ENCODE peak calls at places on chromosomes 11 and 22, in six cellular contexts. S, A, U, B, H and G are unnamed samples.

GRCh38 chr22:46044718-46045458 is 67.9 kb upstream of the WNT7B start:
- DNase-seq in S (peak; percentile 66), A (peak; percentile 64), U (peak; percentile 76), B (no peak), H (peak; percentile 50), G (peak; percentile 72)

GRCh38 chr22:27110985-27111451 is 453.6 kb downstream of the MIAT start:
- DNase-seq in S (no peak), A (no peak), U (no peak), B (no peak), H (no peak), G (no peak)

GRCh38 chr11:103936059-103936458 is 100.4 kb upstream of the DDI1 start:
- DNase-seq in S (no peak), A (no peak), U (no peak), B (no peak), H (no peak), G (no peak)

GRCh38 chr11:110525883-110526282 is 96.1 kb downstream of the FDX1 start:
- DNase-seq in S (no peak), A (no peak), U (no peak), B (peak; percentile 48), H (no peak), G (no peak)

GRCh38 chr22:43078522-43078921 is 10.7 kb downstream of the TTLL1 start:
- DNase-seq in S (no peak), A (no peak), U (no peak), B (no peak), H (no peak), G (no peak)

GRCh38 chr11:36237341-36237740 is 51.9 kb downstream of the COMMD9 start:
- DNase-seq in S (no peak), A (no peak), U (no peak), B (no peak), H (no peak), G (no peak)

GRCh38 chr11:119483341-119483880 is 60.4 kb upstream of the THY1 start:
- DNase-seq in S (peak; percentile 39), A (no peak), U (no peak), B (no peak), H (peak; percentile 15), G (no peak)

GRCh38 chr11:112588252-112588668 is 327.6 kb upstream of the PLET1 start:
- DNase-seq in S (no peak), A (peak; percentile 76), U (no peak), B (peak; percentile 35), H (peak; percentile 61), G (peak; percentile 88)

GRCh38 chr11:131666617-131667016 is 296.2 kb downstream of the NTM start:
- DNase-seq in S (no peak), A (no peak), U (no peak), B (no peak), H (no peak), G (peak; percentile 30)

GRCh38 chr22:42769574-42770447 is 49.1 kb upstream of the A4GALT start:
- DNase-seq in S (no peak), A (peak; percentile 77), U (no peak), B (peak; percentile 49), H (peak; percentile 90), G (peak; percentile 85)

GRCh38 chr11:65891180-65892136 is 985 bp downstream of the CCDC85B start:
- DNase-seq in S (peak; percentile 72), A (peak; percentile 79), U (no peak), B (no peak), H (no peak), G (peak; percentile 81)

GRCh38 chr11:11584446-11584810 is 37.4 kb downstream of the GALNT18 start:
- DNase-seq in S (peak; percentile 3), A (no peak), U (no peak), B (no peak), H (no peak), G (no peak)

GRCh38 chr11:94933225-94934130 is 39.9 kb downstream of the CWC15 start:
- DNase-seq in S (no peak), A (peak; percentile 53), U (no peak), B (no peak), H (no peak), G (peak; percentile 79)

GRCh38 chr11:122707111-122707510 is 51.6 kb downstream of the UBASH3B start:
- DNase-seq in S (no peak), A (no peak), U (no peak), B (no peak), H (no peak), G (no peak)

GRCh38 chr11:3837793-3838192 is 3.0 kb downstream of the RHOG start:
- DNase-seq in S (no peak), A (peak; percentile 67), U (peak; percentile 65), B (no peak), H (peak; percentile 36), G (peak; percentile 76)

GRCh38 chr11:34651551-34651950 is 30.7 kb downstream of the EHF start:
- DNase-seq in S (no peak), A (no peak), U (no peak), B (no peak), H (no peak), G (no peak)

GRCh38 chr22:28438183-28438778 is 241.4 kb downstream of the TTC28 start:
- DNase-seq in S (no peak), A (no peak), U (no peak), B (no peak), H (no peak), G (no peak)

GRCh38 chr11:36672815-36673450 is 74.9 kb upstream of the RAG2 start:
- DNase-seq in S (no peak), A (no peak), U (no peak), B (no peak), H (no peak), G (no peak)

GRCh38 chr11:73980001-73980960 is 2.4 kb downstream of the UCP2 start:
- DNase-seq in S (no peak), A (peak; percentile 45), U (peak; percentile 57), B (no peak), H (peak; percentile 80), G (peak; percentile 63)

GRCh38 chr11:73981051-73981805 is 1.4 kb downstream of the UCP2 start:
- DNase-seq in S (no peak), A (no peak), U (peak; percentile 24), B (no peak), H (no peak), G (peak; percentile 39)

GRCh38 chr11:73977856-73978519 is 4.7 kb downstream of the UCP2 start:
- DNase-seq in S (no peak), A (no peak), U (peak; percentile 34), B (no peak), H (no peak), G (peak; percentile 33)

GRCh38 chr11:73976451-73977151 is 6.0 kb downstream of the UCP2 start:
- DNase-seq in S (no peak), A (no peak), U (peak; percentile 37), B (no peak), H (no peak), G (peak; percentile 56)

DNA sequence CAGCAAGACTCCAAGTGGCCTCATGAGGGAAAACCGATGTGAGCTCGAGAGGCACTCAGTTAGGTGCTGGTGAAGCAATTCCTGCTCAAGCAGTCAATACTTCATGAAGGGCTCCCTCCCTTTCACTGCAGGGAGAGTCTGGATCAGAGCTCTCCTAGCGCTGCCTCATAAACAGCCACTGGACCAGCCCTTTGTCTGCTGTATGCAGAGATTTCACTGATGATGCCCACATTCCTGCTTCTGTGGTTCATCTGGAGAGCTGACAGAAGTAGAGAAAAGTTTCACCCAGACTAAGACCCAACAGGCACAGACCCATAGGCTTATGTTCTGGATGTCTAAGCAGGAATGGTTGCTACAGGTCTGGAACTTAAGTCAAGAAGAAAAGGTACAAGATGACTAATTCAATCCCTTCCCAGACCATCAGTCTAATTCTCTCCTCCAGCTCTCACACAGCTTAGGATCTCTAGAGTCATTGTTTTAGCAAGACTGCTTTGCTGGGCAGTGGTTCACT is 4.0 kb downstream of the UCP2 start:
- DNase-seq in S (no peak), A (no peak), U (peak; percentile 1), B (no peak), H (no peak), G (no peak)
- TF ChIP-seq POLR2A in S (no peak), A (no peak), U (no peak), B (no peak), H (no peak), G (no peak)

DNA sequence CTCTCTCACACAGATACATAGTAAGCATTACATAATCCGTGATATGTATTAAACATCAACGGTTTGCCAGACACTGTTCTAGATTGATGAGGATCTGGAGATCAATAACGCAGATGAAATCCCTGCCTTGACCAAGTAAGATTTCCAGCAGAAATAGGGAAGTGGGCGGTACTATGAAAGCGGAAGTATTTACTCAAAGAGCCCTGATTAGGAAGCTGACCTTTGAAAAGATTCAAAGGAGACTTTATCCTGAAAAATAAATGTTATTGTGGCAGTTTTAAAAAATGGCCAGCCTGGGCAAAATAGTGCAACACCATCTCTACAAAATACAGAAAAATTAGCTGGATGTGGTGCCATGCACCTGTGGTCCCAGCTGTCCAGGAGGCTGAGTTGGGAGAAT is 26.8 kb downstream of the GAB2 start:
- DNase-seq in S (no peak), A (no peak), U (no peak), B (no peak), H (no peak), G (no peak)
- H3K9me3 ChIP-seq in S (no peaks in the 10 kb centered on the region), A (no peaks in the 10 kb centered on the region), U (no peaks in the 10 kb centered on the region), B (no peaks in the 10 kb centered on the region), H (no peaks in the 10 kb centered on the region), G (no peaks in the 10 kb centered on the region)

DNA sequence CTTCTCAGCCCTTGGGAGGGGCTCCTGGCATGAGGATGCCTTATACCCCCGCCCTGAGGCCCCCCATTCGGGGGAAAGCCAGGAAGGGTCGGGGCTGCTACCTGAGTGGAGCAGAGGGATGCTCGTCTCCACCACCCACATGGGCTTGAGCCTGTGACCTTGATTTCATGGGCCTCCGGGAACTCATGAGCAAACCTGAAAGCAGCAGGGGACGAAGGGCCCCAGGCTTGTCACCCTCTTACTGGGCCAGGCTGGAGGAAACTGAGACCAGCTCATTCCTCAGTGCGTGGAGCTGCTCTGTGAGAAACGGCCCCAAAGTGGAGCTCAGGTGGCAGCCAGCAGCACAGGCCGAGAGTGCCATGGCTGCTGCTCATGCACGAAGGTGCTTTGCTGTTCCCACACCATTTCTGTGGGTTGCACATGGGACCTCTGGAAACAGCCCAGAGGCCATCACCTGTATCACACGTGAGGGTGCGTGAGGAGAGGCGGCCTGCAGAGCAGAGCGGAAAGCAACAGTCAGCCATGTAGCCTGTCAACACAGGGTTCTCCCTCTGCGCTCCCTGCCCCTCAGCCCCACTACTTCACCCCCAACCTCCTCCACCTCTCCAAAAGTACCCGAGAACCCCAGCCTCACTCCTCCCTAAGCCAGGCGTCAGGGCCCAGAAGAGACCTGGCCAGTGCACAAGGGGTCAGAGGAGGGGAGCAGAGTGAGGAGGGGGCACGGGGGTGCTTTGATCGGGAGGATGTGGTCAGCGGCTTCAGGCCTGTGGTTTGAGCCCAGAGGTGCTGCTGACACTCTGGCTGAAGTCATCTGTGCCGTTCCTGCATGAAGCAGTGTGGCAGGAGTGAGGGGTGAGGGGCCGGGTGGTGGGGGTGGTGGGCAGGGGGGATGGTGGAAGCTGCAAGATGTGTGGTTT is 14.2 kb upstream of the IL2RB start:
- DNase-seq in S (no peak), A (no peak), U (no peak), B (no peak), H (no peak), G (no peak)
- TF ChIP-seq POLR2A in S (no peak), A (no peak), U (no peak), B (no peak), H (no peak), G (no peak)

GRCh38 chr22:48953830-48954229 is 873.8 kb downstream of the BRD1 start:
- DNase-seq in S (peak; percentile 14), A (no peak), U (no peak), B (no peak), H (peak; percentile 14), G (no peak)

GRCh38 chr22:48955351-48956311 is 872.0 kb downstream of the BRD1 start:
- DNase-seq in S (peak; percentile 42), A (no peak), U (no peak), B (no peak), H (peak; percentile 21), G (no peak)

GRCh38 chr22:48952256-48953102 is 875.2 kb downstream of the BRD1 start:
- DNase-seq in S (peak; percentile 29), A (no peak), U (no peak), B (no peak), H (peak; percentile 10), G (peak; percentile 45)

GRCh38 chr22:48953103-48953720 is 874.5 kb downstream of the BRD1 start:
- DNase-seq in S (peak; percentile 10), A (no peak), U (no peak), B (no peak), H (no peak), G (no peak)

GRCh38 chr22:48954781-48955311 is 872.8 kb downstream of the BRD1 start:
- DNase-seq in S (no peak), A (no peak), U (no peak), B (no peak), H (peak; percentile 25), G (no peak)
- H3K9me3 ChIP-seq in S (no peaks in the 10 kb centered on the region), A (no peaks in the 10 kb centered on the region), U (no peaks in the 10 kb centered on the region), B (peaks cover 3% of the 10 kb centered on the region), H (no peaks in the 10 kb centered on the region), G (no peaks in the 10 kb centered on the region)